ENCODE peak calls at places on chromosome 1, in seven cellular contexts. U, H, Q, N, W, S and E are unnamed samples.

GRCh38 chr1:27971674-27972073 is 11.9 kb downstream of the XKR8 start:
- DNase-seq in U (no peak), H (peak), Q (no peak), N (peak), W (peak), S (no peak), E (peak)

GRCh38 chr1:39681999-39682398 is 9.2 kb downstream of the HPCAL4 start:
- DNase-seq in U (no peak), H (no peak), Q (no peak), N (no peak), W (no peak), S (no peak), E (no peak)

GRCh38 chr1:39293375-39294070 is 89.0 kb downstream of the MACF1 start:
- DNase-seq in U (no peak), H (peak), Q (no peak), N (peak), W (no peak), S (no peak), E (peak)

GRCh38 chr1:240474133-240474614 is 137.8 kb downstream of the GREM2 start:
- DNase-seq in U (no peak), H (peak), Q (no peak), N (peak), W (no peak), S (no peak), E (peak)

GRCh38 chr1:34645109-34645688 is 109.6 kb upstream of the GJB5 start:
- DNase-seq in U (no peak), H (no peak), Q (no peak), N (no peak), W (no peak), S (no peak), E (no peak)

GRCh38 chr1:81305997-81306452 is 494.7 kb upstream of the ADGRL2 start:
- DNase-seq in U (no peak), H (peak), Q (no peak), N (peak), W (peak), S (no peak), E (peak)

GRCh38 chr1:28091043-28091781 is 2.8 kb upstream of the EYA3 start:
- DNase-seq in U (peak), H (peak), Q (no peak), N (peak), W (peak), S (peak), E (peak)

GRCh38 chr1:35449334-35450008 is 107.7 kb downstream of the KIAA0319L start:
- DNase-seq in U (no peak), H (peak), Q (peak), N (peak), W (no peak), S (no peak), E (peak)

GRCh38 chr1:3727042-3727824 is 25.0 kb upstream of the CCDC27 start:
- DNase-seq in U (no peak), H (peak), Q (no peak), N (peak), W (no peak), S (peak), E (peak)

GRCh38 chr1:233061265-233061664 is 110.9 kb downstream of the NTPCR start:
- DNase-seq in U (no peak), H (no peak), Q (no peak), N (no peak), W (no peak), S (no peak), E (no peak)

GRCh38 chr1:50548243-50548642 is 125.0 kb upstream of the DMRTA2 start:
- DNase-seq in U (no peak), H (no peak), Q (no peak), N (no peak), W (no peak), S (no peak), E (no peak)

GRCh38 chr1:11072216-11072917 is 12.5 kb upstream of the SRM start:
- DNase-seq in U (no peak), H (no peak), Q (no peak), N (no peak), W (no peak), S (no peak), E (no peak)

GRCh38 chr1:42340898-42341297 is 5.9 kb upstream of the FOXJ3 start:
- DNase-seq in U (no peak), H (no peak), Q (no peak), N (no peak), W (peak), S (no peak), E (no peak)

GRCh38 chr1:157097692-157098091 is 1.9 kb downstream of the ETV3L start:
- DNase-seq in U (no peak), H (no peak), Q (no peak), N (no peak), W (no peak), S (no peak), E (no peak)

GRCh38 chr1:178263341-178263740 is 169.4 kb downstream of the RASAL2 start:
- DNase-seq in U (no peak), H (peak), Q (no peak), N (peak), W (no peak), S (no peak), E (no peak)